ENCODE peak calls at places on chromosomes 3 and 15, in nine cellular contexts. C, B, P, I, R, J, U, T and L are unnamed samples.
A peak's percentile ranks its signal among the peaks of the same experiment; 100 is the strongest.

GRCh38 chr15:77002954-77003912 is 8.3 kb downstream of the PSTPIP1 start:
- DNase-seq in C (peak; percentile 44), B (no peak), P (no peak), I (peak; percentile 86), R (peak; percentile 98), J (no peak), U (no peak), T (peak; percentile 57), L (no peak)

GRCh38 chr3:72143322-72143721 is 358.4 kb upstream of the PROK2 start:
- DNase-seq in C (no peak), B (no peak), P (no peak), I (no peak), R (no peak), J (peak; percentile 75), U (peak; percentile 70), T (no peak), L (peak; percentile 98)

GRCh38 chr3:71389911-71390573 is 193.5 kb downstream of the FOXP1 start:
- DNase-seq in C (peak; percentile 36), B (no peak), P (peak; percentile 75), I (peak; percentile 66), R (peak; percentile 74), J (peak; percentile 58), U (peak; percentile 65), T (peak; percentile 67), L (peak; percentile 47)

GRCh38 chr3:46564190-46565112 is 1.7 kb downstream of the LRRC2 start:
- DNase-seq in C (peak; percentile 67), B (no peak), P (no peak), I (no peak), R (no peak), J (peak; percentile 33), U (no peak), T (no peak), L (no peak)

GRCh38 chr3:153273767-153274443 is 111.9 kb downstream of the RAP2B start:
- DNase-seq in C (no peak), B (no peak), P (no peak), I (no peak), R (no peak), J (peak; percentile 84), U (peak; percentile 60), T (no peak), L (peak; percentile 74)

GRCh38 chr3:179149239-179149887 is 1.2 kb downstream of the PIK3CA start:
- DNase-seq in C (no peak), B (no peak), P (no peak), I (peak; percentile 51), R (peak; percentile 47), J (peak; percentile 56), U (peak; percentile 43), T (no peak), L (peak; percentile 36)

GRCh38 chr15:38614621-38615020 is 50.0 kb upstream of the RASGRP1 start:
- DNase-seq in C (no peak), B (no peak), P (no peak), I (no peak), R (no peak), J (no peak), U (no peak), T (no peak), L (no peak)

GRCh38 chr15:29130461-29130860 is 139.2 kb downstream of the NSMCE3 start:
- DNase-seq in C (no peak), B (no peak), P (no peak), I (no peak), R (no peak), J (no peak), U (no peak), T (no peak), L (no peak)

GRCh38 chr3:171349392-171349791 is 110.8 kb downstream of the TNIK start:
- DNase-seq in C (no peak), B (no peak), P (no peak), I (no peak), R (no peak), J (no peak), U (peak; percentile 61), T (no peak), L (no peak)

GRCh38 chr3:175329373-175329772 is 470.2 kb downstream of the NAALADL2 start:
- DNase-seq in C (no peak), B (no peak), P (no peak), I (no peak), R (no peak), J (no peak), U (no peak), T (no peak), L (no peak)

GRCh38 chr3:186216903-186217819 is 108.3 kb upstream of the ETV5 start:
- DNase-seq in C (no peak), B (no peak), P (no peak), I (no peak), R (no peak), J (peak; percentile 12), U (no peak), T (no peak), L (peak; percentile 14)

GRCh38 chr3:56915969-56916586 is 114.3 kb upstream of the ARHGEF3 start:
- DNase-seq in C (peak; percentile 30), B (no peak), P (no peak), I (peak; percentile 62), R (peak; percentile 23), J (no peak), U (no peak), T (peak; percentile 43), L (no peak)

GRCh38 chr3:79490165-79491028 is 277.4 kb downstream of the ROBO1 start:
- DNase-seq in C (peak; percentile 34), B (no peak), P (peak; percentile 62), I (peak; percentile 52), R (no peak), J (peak; percentile 71), U (no peak), T (peak; percentile 23), L (peak; percentile 47)
- TF ChIP-seq CTCF in C (no peak), B (no peak), P (no peak), I (no peak), R (no peak), J (peak; percentile 31), U (peak; percentile 44), T (no peak), L (peak; percentile 5)

DNA sequence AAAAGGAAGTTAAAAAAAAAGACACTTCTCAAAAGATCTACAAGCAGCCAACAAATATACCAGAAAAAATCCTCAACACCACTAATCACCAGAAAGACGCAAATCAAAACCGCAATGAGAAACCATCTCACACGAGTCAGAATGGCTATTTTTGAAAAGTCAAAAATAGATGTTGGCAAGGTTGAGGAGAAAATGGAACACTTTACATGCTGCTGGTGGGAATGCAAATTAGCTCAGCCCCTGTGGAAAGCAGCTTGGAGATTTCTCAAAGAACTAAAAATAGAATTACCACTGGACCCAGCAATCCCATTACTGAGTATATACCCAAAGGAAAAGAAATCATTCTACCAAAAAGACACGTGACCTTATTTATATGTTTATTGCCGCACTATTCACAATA is 574.8 kb upstream of the ADAMTS9 start:
- DNase-seq in C (no peak), B (no peak), P (no peak), I (no peak), R (no peak), J (peak; percentile 9), U (no peak), T (no peak), L (no peak)
- H3K4me3 ChIP-seq in C (no peak overlapping the region), B (no peak overlapping the region), P (no peak overlapping the region), I (no peak overlapping the region), R (no peak overlapping the region), J (no peak overlapping the region), U (no peak overlapping the region), T (no peak overlapping the region), L (no peak overlapping the region)

GRCh38 chr3:52775877-52776276 is 1.5 kb upstream of the ITIH1 start:
- DNase-seq in C (no peak), B (no peak), P (no peak), I (peak; percentile 4), R (peak; percentile 79), J (no peak), U (no peak), T (no peak), L (no peak)

GRCh38 chr3:52774901-52775864 is 2.2 kb upstream of the ITIH1 start:
- DNase-seq in C (no peak), B (no peak), P (peak; percentile 53), I (peak; percentile 41), R (peak; percentile 56), J (no peak), U (no peak), T (peak; percentile 40), L (no peak)

GRCh38 chr3:52771702-52772101 is 962 bp upstream of the NEK4 start:
- DNase-seq in C (no peak), B (no peak), P (no peak), I (no peak), R (no peak), J (no peak), U (no peak), T (no peak), L (no peak)

GRCh38 chr3:52773361-52774065 is 2.8 kb upstream of the NEK4 start:
- DNase-seq in C (no peak), B (no peak), P (no peak), I (peak; percentile 15), R (no peak), J (no peak), U (no peak), T (no peak), L (no peak)

DNA sequence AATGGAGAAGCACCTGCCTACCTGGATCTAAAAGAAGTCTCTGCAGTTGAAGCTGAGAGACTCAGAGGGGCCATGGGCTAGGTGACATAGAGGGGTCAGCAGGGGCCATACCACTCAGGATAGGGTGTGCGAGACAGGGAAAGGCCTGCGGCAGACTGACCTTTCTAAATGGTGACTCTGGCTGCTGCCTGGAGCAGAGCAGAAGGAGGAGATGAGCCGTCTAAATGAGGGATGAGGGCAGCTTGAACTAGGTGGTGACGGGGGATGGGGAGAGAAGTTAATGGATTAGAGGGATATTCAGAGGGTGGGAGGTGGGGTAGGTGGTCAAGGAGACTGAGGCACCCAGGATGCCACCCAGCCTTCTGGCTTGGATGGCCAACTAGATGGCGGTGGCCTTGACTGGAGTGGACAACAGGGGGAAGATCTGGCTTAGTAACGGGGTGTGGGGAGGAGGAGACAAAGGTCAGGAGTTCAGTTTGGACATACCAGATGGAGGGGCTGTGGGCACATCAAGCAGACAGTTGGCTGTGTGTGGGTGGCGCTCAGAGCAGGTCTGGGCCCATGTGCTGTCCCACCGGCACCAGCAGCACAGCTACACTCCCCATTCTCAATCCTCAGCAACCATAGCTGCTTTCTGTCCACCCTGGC is 3.2 kb upstream of the ITIH1 start:
- DNase-seq in C (no peak), B (no peak), P (no peak), I (peak; percentile 16), R (no peak), J (no peak), U (no peak), T (no peak), L (no peak)
- TF ChIP-seq CTCF in C (no peak), B (no peak), P (no peak), I (no peak), R (no peak), J (no peak), U (no peak), T (no peak), L (no peak)

DNA sequence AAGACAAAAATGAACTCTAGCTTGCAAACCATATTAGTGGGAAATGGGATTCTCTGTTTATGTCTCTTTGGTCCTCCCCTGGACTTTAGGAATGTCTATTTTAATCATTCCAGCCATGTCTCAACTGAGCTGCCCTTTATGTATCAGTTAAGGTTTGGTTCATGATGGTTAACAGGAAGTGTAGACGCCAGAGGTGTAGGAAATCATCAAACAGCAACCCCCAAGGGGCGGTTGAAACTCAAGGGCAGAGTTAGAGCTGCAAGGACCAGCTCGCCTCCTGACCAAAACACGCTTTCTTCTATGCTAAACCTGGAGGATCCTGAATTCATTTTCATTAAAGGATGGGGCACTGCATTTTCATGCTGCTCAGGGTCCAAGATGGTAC is 53.7 kb upstream of the HEG1 start:
- DNase-seq in C (no peak), B (no peak), P (no peak), I (no peak), R (no peak), J (no peak), U (no peak), T (no peak), L (no peak)
- H3K4me3 ChIP-seq in C (no peak overlapping the region), B (no peak overlapping the region), P (no peak overlapping the region), I (no peak overlapping the region), R (no peak overlapping the region), J (peak overlapping the region; percentile 4), U (no peak overlapping the region), T (no peak overlapping the region), L (no peak overlapping the region)

GRCh38 chr3:134145183-134145582 is 105.5 kb downstream of the RYK start:
- DNase-seq in C (no peak), B (no peak), P (no peak), I (no peak), R (no peak), J (no peak), U (no peak), T (no peak), L (no peak)
- TF ChIP-seq CTCF in C (no peak), B (no peak), P (no peak), I (no peak), R (no peak), J (no peak), U (no peak), T (no peak), L (no peak)